ENCODE peak calls at places on chromosome 5, in seven cellular contexts. E, K, P, N, M, V and H are unnamed samples.

GRCh38 chr5:1337490-1338195 is 7.3 kb downstream of the CLPTM1L start:
- DNase-seq in M (no peak), N (no peak), V (no peak), E (no peak), K (peak), P (no peak), H (no peak)

GRCh38 chr5:40410939-40411635 is 268.6 kb upstream of the PTGER4 start:
- DNase-seq in K (no peak), P (no peak), V (no peak), N (no peak), E (no peak), M (no peak), H (no peak)

GRCh38 chr5:115709585-115709984 is 83.7 kb upstream of the TMED7 start:
- DNase-seq in N (no peak), P (no peak), V (no peak), K (no peak), M (no peak), E (no peak), H (no peak)

GRCh38 chr5:130995254-130995515 is 169.9 kb downstream of the HINT1 start:
- DNase-seq in N (no peak), V (no peak), E (no peak), M (no peak), K (no peak), P (no peak), H (no peak)

GRCh38 chr5:115430374-115430773 is 114.2 kb downstream of the FEM1C start:
- DNase-seq in K (no peak), N (no peak), P (no peak), E (no peak), M (no peak), V (no peak), H (no peak)

GRCh38 chr5:10420468-10420867 is 21.2 kb upstream of the ROPN1L start:
- DNase-seq in P (no peak), M (no peak), E (no peak), V (no peak), K (no peak), N (no peak), H (no peak)

GRCh38 chr5:122415481-122416120 is 103.6 kb downstream of the SNCAIP start:
- DNase-seq in N (no peak), P (peak), K (peak), E (peak), V (peak), M (peak), H (no peak)

GRCh38 chr5:68612972-68613371 is 397.4 kb downstream of the PIK3R1 start:
- DNase-seq in P (no peak), M (no peak), E (no peak), V (no peak), N (no peak), K (no peak), H (no peak)

GRCh38 chr5:32779754-32780415 is 68.8 kb downstream of the NPR3 start:
- DNase-seq in V (no peak), M (no peak), K (no peak), N (no peak), P (no peak), E (no peak), H (no peak)

GRCh38 chr5:110351451-110351850 is 375.0 kb downstream of the TMEM232 start:
- DNase-seq in P (no peak), M (no peak), E (no peak), N (no peak), V (no peak), K (no peak), H (no peak)

GRCh38 chr5:147645172-147645571 is 135.3 kb upstream of the DPYSL3 start:
- DNase-seq in P (no peak), V (no peak), E (no peak), N (no peak), K (no peak), M (no peak), H (no peak)

GRCh38 chr5:5066276-5067186 is 73.6 kb upstream of the ADAMTS16 start:
- DNase-seq in E (no peak), V (no peak), P (peak), N (no peak), M (no peak), K (no peak), H (no peak)

GRCh38 chr5:56388229-56389065 is 155.3 kb upstream of the ANKRD55 start:
- DNase-seq in P (no peak), K (no peak), N (no peak), M (no peak), E (no peak), V (no peak), H (no peak)

GRCh38 chr5:170161069-170161468 is 55.4 kb downstream of the FOXI1 start:
- DNase-seq in P (no peak), N (no peak), M (no peak), E (no peak), K (no peak), V (no peak), H (no peak)

GRCh38 chr5:93602261-93603149 is 19.5 kb downstream of the NR2F1 start:
- DNase-seq in M (no peak), K (no peak), V (peak), P (peak), E (no peak), N (no peak), H (no peak)

GRCh38 chr5:126931968-126932622 is 98.3 kb downstream of the MARCHF3 start:
- DNase-seq in V (no peak), P (no peak), N (no peak), M (no peak), K (no peak), E (no peak), H (no peak)

GRCh38 chr5:36573441-36573840 is 33.0 kb upstream of the SLC1A3 start:
- DNase-seq in V (peak), K (no peak), N (no peak), P (no peak), M (no peak), E (no peak), H (no peak)

GRCh38 chr5:58072202-58072791 is 387.6 kb downstream of the PLK2 start:
- DNase-seq in K (no peak), M (no peak), N (no peak), E (no peak), P (no peak), V (no peak), H (no peak)